ENCODE peak calls at places on chromosomes 2 and 18, in six cellular contexts. One of them, this sample, is unnamed.

GRCh38 chr18:26614374-26614773 is 66.0 kb upstream of the KCTD1 start:
- DNase-seq in aorta: no peak
- DNase-seq in uterus: no peak
- DNase-seq in heart left ventricle: no peak
- DNase-seq in CD8-positive, alpha-beta memory T cell: no peak
- DNase-seq in ascending aorta: no peak
- DNase-seq in this sample: no peak

GRCh38 chr2:146623771-146624170 is 1221.1 kb upstream of the ACVR2A start:
- DNase-seq in aorta: no peak
- DNase-seq in uterus: no peak
- DNase-seq in heart left ventricle: no peak
- DNase-seq in CD8-positive, alpha-beta memory T cell: no peak
- DNase-seq in ascending aorta: no peak
- DNase-seq in this sample: peak; percentile 16

GRCh38 chr2:235665656-235666239 is 171.9 kb downstream of the AGAP1 start:
- DNase-seq in aorta: no peak
- DNase-seq in uterus: peak; percentile 60
- DNase-seq in heart left ventricle: no peak
- DNase-seq in CD8-positive, alpha-beta memory T cell: no peak
- DNase-seq in ascending aorta: no peak
- DNase-seq in this sample: no peak

GRCh38 chr2:88636026-88636425 is 8.8 kb upstream of the EIF2AK3 start:
- DNase-seq in aorta: no peak
- DNase-seq in uterus: no peak
- DNase-seq in heart left ventricle: no peak
- DNase-seq in CD8-positive, alpha-beta memory T cell: no peak
- DNase-seq in ascending aorta: no peak
- DNase-seq in this sample: no peak

GRCh38 chr2:39416172-39416571 is 20.9 kb downstream of the MAP4K3 start:
- DNase-seq in aorta: no peak
- DNase-seq in uterus: no peak
- DNase-seq in heart left ventricle: no peak
- DNase-seq in CD8-positive, alpha-beta memory T cell: no peak
- DNase-seq in ascending aorta: no peak
- DNase-seq in this sample: no peak

GRCh38 chr18:8049147-8049546 is 482.0 kb downstream of the PTPRM start:
- DNase-seq in aorta: no peak
- DNase-seq in uterus: no peak
- DNase-seq in heart left ventricle: no peak
- DNase-seq in CD8-positive, alpha-beta memory T cell: no peak
- DNase-seq in ascending aorta: no peak
- DNase-seq in this sample: no peak

GRCh38 chr2:127769587-127769986 is 41.4 kb downstream of the WDR33 start:
- DNase-seq in aorta: no peak
- DNase-seq in uterus: no peak
- DNase-seq in heart left ventricle: no peak
- DNase-seq in CD8-positive, alpha-beta memory T cell: no peak
- DNase-seq in ascending aorta: no peak
- DNase-seq in this sample: no peak

GRCh38 chr2:67318966-67319590 is 78.1 kb upstream of the ETAA1 start:
- DNase-seq in aorta: no peak
- DNase-seq in uterus: no peak
- DNase-seq in heart left ventricle: no peak
- DNase-seq in CD8-positive, alpha-beta memory T cell: no peak
- DNase-seq in ascending aorta: no peak
- DNase-seq in this sample: no peak

GRCh38 chr2:37916512-37917082 is 8.5 kb upstream of the RMDN2 start:
- DNase-seq in aorta: peak; percentile 79
- DNase-seq in uterus: peak; percentile 80
- DNase-seq in heart left ventricle: peak; percentile 77
- DNase-seq in CD8-positive, alpha-beta memory T cell: no peak
- DNase-seq in ascending aorta: peak; percentile 72
- DNase-seq in this sample: peak; percentile 57

GRCh38 chr18:38362286-38362792 is 796.7 kb upstream of the CELF4 start:
- DNase-seq in aorta: no peak
- DNase-seq in uterus: no peak
- DNase-seq in heart left ventricle: no peak
- DNase-seq in CD8-positive, alpha-beta memory T cell: no peak
- DNase-seq in ascending aorta: no peak
- DNase-seq in this sample: no peak

GRCh38 chr2:69624153-69624552 is 19.4 kb downstream of the AAK1 start:
- DNase-seq in aorta: no peak
- DNase-seq in uterus: no peak
- DNase-seq in heart left ventricle: no peak
- DNase-seq in CD8-positive, alpha-beta memory T cell: no peak
- DNase-seq in ascending aorta: no peak
- DNase-seq in this sample: no peak

GRCh38 chr2:65456074-65456473 is 23.7 kb upstream of the SPRED2 start:
- DNase-seq in aorta: no peak
- DNase-seq in uterus: no peak
- DNase-seq in heart left ventricle: no peak
- DNase-seq in CD8-positive, alpha-beta memory T cell: no peak
- DNase-seq in ascending aorta: no peak
- DNase-seq in this sample: peak; percentile 87

GRCh38 chr2:196591621-196592022 is 47.9 kb upstream of the CCDC150 start:
- DNase-seq in aorta: no peak
- DNase-seq in uterus: no peak
- DNase-seq in heart left ventricle: no peak
- DNase-seq in CD8-positive, alpha-beta memory T cell: no peak
- DNase-seq in ascending aorta: no peak
- DNase-seq in this sample: no peak

GRCh38 chr18:50853863-50854271 is 25.1 kb upstream of the ME2 start:
- DNase-seq in aorta: peak; percentile 60
- DNase-seq in uterus: no peak
- DNase-seq in heart left ventricle: peak; percentile 46
- DNase-seq in CD8-positive, alpha-beta memory T cell: no peak
- DNase-seq in ascending aorta: peak; percentile 66
- DNase-seq in this sample: peak; percentile 79

DNA sequence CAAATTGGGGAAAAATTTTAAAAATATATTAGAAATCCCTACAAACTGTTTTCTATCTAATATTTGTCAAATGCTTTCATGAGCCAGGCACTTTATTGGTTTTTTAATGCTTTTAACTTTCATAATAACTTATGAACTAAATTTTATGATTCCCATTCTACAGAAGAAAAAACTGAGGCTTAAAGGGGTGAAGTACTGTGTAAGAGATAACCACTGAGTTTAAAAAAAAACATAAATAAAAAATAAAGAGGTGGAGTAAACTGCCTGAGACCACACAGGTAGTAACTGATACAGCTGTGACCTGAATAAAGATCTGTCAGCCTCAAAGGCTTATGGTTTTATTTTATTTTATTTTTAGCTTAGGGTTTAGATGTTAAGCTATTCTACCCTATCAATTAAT is 24.7 kb downstream of the PNPT1 start:
- DNase-seq in aorta: no peak
- DNase-seq in uterus: no peak
- DNase-seq in heart left ventricle: no peak
- DNase-seq in CD8-positive, alpha-beta memory T cell: no peak
- DNase-seq in ascending aorta: no peak
- DNase-seq in this sample: no peak
- H3K36me3 ChIP-seq in aorta: no peaks in the 10 kb centered on the region
- H3K36me3 ChIP-seq in uterus: no peaks in the 10 kb centered on the region
- H3K36me3 ChIP-seq in heart left ventricle: no peaks in the 10 kb centered on the region
- H3K36me3 ChIP-seq in CD8-positive, alpha-beta memory T cell: peaks cover 8% of the 10 kb centered on the region
- H3K36me3 ChIP-seq in ascending aorta: peaks cover 36% of the 10 kb centered on the region
- H3K36me3 ChIP-seq in this sample: peaks cover 17% of the 10 kb centered on the region

GRCh38 chr2:74836675-74837401 is 2.9 kb downstream of the HK2 start:
- DNase-seq in aorta: no peak
- DNase-seq in uterus: no peak
- DNase-seq in heart left ventricle: no peak
- DNase-seq in CD8-positive, alpha-beta memory T cell: no peak
- DNase-seq in ascending aorta: peak; percentile 73
- DNase-seq in this sample: no peak
- H3K4me3 ChIP-seq in aorta: no peak overlapping the region
- H3K4me3 ChIP-seq in uterus: no peak overlapping the region
- H3K4me3 ChIP-seq in heart left ventricle: no peak overlapping the region
- H3K4me3 ChIP-seq in CD8-positive, alpha-beta memory T cell: no peak overlapping the region
- H3K4me3 ChIP-seq in ascending aorta: no peak overlapping the region
- H3K4me3 ChIP-seq in this sample: no peak overlapping the region

GRCh38 chr2:230765611-230766300 is 53.1 kb downstream of the CAB39 start:
- DNase-seq in aorta: no peak
- DNase-seq in uterus: no peak
- DNase-seq in heart left ventricle: no peak
- DNase-seq in CD8-positive, alpha-beta memory T cell: no peak
- DNase-seq in ascending aorta: no peak
- DNase-seq in this sample: peak; percentile 11
- H3K36me3 ChIP-seq in aorta: peaks cover 5% of the 10 kb centered on the region
- H3K36me3 ChIP-seq in uterus: no peaks in the 10 kb centered on the region
- H3K36me3 ChIP-seq in heart left ventricle: no peaks in the 10 kb centered on the region
- H3K36me3 ChIP-seq in CD8-positive, alpha-beta memory T cell: peaks cover 10% of the 10 kb centered on the region
- H3K36me3 ChIP-seq in ascending aorta: peaks cover 46% of the 10 kb centered on the region
- H3K36me3 ChIP-seq in this sample: peaks cover 5% of the 10 kb centered on the region

DNA sequence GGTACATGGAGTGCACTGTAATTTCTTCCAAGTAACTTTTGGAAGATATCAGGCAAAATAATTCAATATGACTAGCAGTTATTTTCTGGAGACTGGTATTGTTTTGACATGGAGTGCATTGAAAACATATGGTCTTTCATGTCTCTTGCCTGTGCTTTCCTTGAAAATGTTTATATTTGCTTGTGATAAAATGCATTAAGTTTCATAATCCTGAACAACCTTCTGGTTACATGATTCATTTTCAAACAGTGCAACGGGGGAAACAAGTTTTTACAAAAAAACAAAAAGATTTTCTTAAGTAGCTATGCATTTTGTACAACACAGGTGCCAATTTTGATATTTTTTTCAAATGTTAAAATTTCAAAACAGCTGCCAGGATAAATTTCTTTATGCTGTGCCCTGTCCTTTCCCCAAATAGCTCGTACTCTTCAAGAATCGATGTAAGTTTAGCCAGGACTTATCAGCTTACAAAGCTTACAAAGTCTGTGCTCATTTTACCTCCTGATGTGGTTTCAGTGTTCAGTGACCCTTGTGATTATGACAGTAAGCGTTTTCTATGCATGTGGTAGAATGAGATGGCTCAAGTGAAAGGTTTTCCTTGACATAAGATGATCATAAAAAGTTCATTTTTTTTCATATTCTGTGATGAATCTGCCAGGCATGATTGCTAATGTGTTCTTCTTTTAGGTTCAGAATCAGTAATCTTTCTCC is 194.6 kb downstream of the UBE2E3 start:
- DNase-seq in aorta: no peak
- DNase-seq in uterus: no peak
- DNase-seq in heart left ventricle: no peak
- DNase-seq in CD8-positive, alpha-beta memory T cell: no peak
- DNase-seq in ascending aorta: no peak
- DNase-seq in this sample: peak; percentile 22
- H3K4me3 ChIP-seq in aorta: no peak overlapping the region
- H3K4me3 ChIP-seq in uterus: no peak overlapping the region
- H3K4me3 ChIP-seq in heart left ventricle: no peak overlapping the region
- H3K4me3 ChIP-seq in CD8-positive, alpha-beta memory T cell: no peak overlapping the region
- H3K4me3 ChIP-seq in ascending aorta: no peak overlapping the region
- H3K4me3 ChIP-seq in this sample: no peak overlapping the region

GRCh38 chr2:101855776-101856175 is 136.0 kb upstream of the IL1R2 start:
- DNase-seq in aorta: no peak
- DNase-seq in uterus: no peak
- DNase-seq in heart left ventricle: no peak
- DNase-seq in CD8-positive, alpha-beta memory T cell: no peak
- DNase-seq in ascending aorta: no peak
- DNase-seq in this sample: no peak
- H3K36me3 ChIP-seq in aorta: peaks cover 10% of the 10 kb centered on the region
- H3K36me3 ChIP-seq in uterus: no peaks in the 10 kb centered on the region
- H3K36me3 ChIP-seq in heart left ventricle: peaks cover 10% of the 10 kb centered on the region
- H3K36me3 ChIP-seq in CD8-positive, alpha-beta memory T cell: peaks cover 36% of the 10 kb centered on the region
- H3K36me3 ChIP-seq in ascending aorta: peaks cover 45% of the 10 kb centered on the region
- H3K36me3 ChIP-seq in this sample: peaks cover 51% of the 10 kb centered on the region

GRCh38 chr2:7269993-7270392 is 352.8 kb downstream of the RNF144A start:
- DNase-seq in aorta: no peak
- DNase-seq in uterus: no peak
- DNase-seq in heart left ventricle: no peak
- DNase-seq in CD8-positive, alpha-beta memory T cell: no peak
- DNase-seq in ascending aorta: no peak
- DNase-seq in this sample: no peak
- H3K4me3 ChIP-seq in aorta: no peak overlapping the region
- H3K4me3 ChIP-seq in uterus: no peak overlapping the region
- H3K4me3 ChIP-seq in heart left ventricle: no peak overlapping the region
- H3K4me3 ChIP-seq in CD8-positive, alpha-beta memory T cell: no peak overlapping the region
- H3K4me3 ChIP-seq in ascending aorta: no peak overlapping the region
- H3K4me3 ChIP-seq in this sample: no peak overlapping the region